ENCODE peak calls at places on chromosome 19, in five cellular contexts. A is IMR-90; B is CD8-positive, alpha-beta T cell; W is HFFc6; H is H9. R is an unnamed sample.

GRCh38 chr19:47378246-47378645 is 29.1 kb downstream of the DHX34 start:
- DNase-seq in W (no peak), H (no peak), B (no peak), A (no peak), R (no peak)

GRCh38 chr19:18109731-18110671 is 12.4 kb downstream of the MAST3 start:
- DNase-seq in B (no peak), A (no peak), H (peak; percentile 53), W (no peak), R (peak; percentile 74)

GRCh38 chr19:13082192-13083007 is 20.3 kb downstream of the LYL1 start:
- DNase-seq in H (peak; percentile 71), A (peak; percentile 62), W (no peak), B (no peak), R (no peak)

GRCh38 chr19:28985201-28985600 is 227.8 kb downstream of the UQCRFS1 start:
- DNase-seq in H (no peak), A (no peak), B (no peak), W (no peak), R (no peak)

GRCh38 chr19:17503240-17503639 is 8.2 kb upstream of the PGLS start:
- DNase-seq in B (no peak), W (no peak), A (no peak), H (no peak), R (no peak)

GRCh38 chr19:33442706-33443105 is 69.2 kb downstream of the CEBPG start:
- DNase-seq in W (no peak), A (no peak), B (no peak), H (no peak), R (no peak)

GRCh38 chr19:38015216-38015615 is 108.2 kb downstream of the SIPA1L3 start:
- DNase-seq in W (no peak), B (no peak), H (no peak), A (no peak), R (no peak)

GRCh38 chr19:15421726-15422260 is 3.0 kb upstream of the AKAP8L start:
- DNase-seq in B (no peak), H (no peak), A (no peak), W (no peak), R (no peak)

GRCh38 chr19:32928806-32929205 is 43.0 kb downstream of the CEP89 start:
- DNase-seq in A (peak; percentile 4), H (no peak), B (no peak), W (no peak), R (no peak)

GRCh38 chr19:19185853-19186728 is 5.9 kb downstream of the BORCS8 start:
- DNase-seq in A (peak; percentile 31), H (peak; percentile 91), B (peak; percentile 64), W (peak; percentile 31), R (peak; percentile 41)

GRCh38 chr19:27773318-27774094 is 1439.4 kb downstream of the UQCRFS1 start:
- DNase-seq in H (peak; percentile 3), W (no peak), A (no peak), B (no peak), R (no peak)

GRCh38 chr19:48746738-48747575 is at the start of gene IZUMO1:
- DNase-seq in H (peak; percentile 94), A (peak; percentile 90), B (peak; percentile 42), W (peak; percentile 79), R (peak; percentile 76)

GRCh38 chr19:38993271-38993670 is 17.7 kb upstream of the FBXO17 start:
- DNase-seq in W (peak; percentile 77), B (no peak), H (no peak), A (peak; percentile 74), R (no peak)

GRCh38 chr19:18300930-18301717 is 19.7 kb upstream of the JUND start:
- DNase-seq in A (peak; percentile 62), B (no peak), W (peak; percentile 81), H (no peak), R (no peak)

GRCh38 chr19:1226522-1227312 is 11.1 kb downstream of the CBARP start:
- DNase-seq in A (no peak), W (no peak), B (peak; percentile 13), H (no peak), R (no peak)

GRCh38 chr19:48654299-48655059 is 8.5 kb upstream of the CA11 start:
- DNase-seq in A (no peak), H (no peak), W (no peak), B (no peak), R (no peak)

GRCh38 chr19:39301562-39301961 is 5.4 kb downstream of the IFNL1 start:
- DNase-seq in A (no peak), B (no peak), W (no peak), H (no peak), R (no peak)

GRCh38 chr19:1907563-1908363 is 2.6 kb downstream of the ADAT3 start:
- DNase-seq in W (no peak), H (no peak), B (no peak), A (no peak), R (no peak)

GRCh38 chr19:29685326-29685725 is 20.1 kb downstream of the PLEKHF1 start:
- DNase-seq in H (no peak), B (no peak), A (no peak), W (no peak), R (no peak)

GRCh38 chr19:43798546-43799409 is 3.5 kb downstream of the LYPD5 start:
- DNase-seq in A (no peak), B (peak; percentile 72), W (no peak), H (peak; percentile 90), R (peak; percentile 27)

GRCh38 chr19:31154021-31154420 is 195.2 kb downstream of the TSHZ3 start:
- DNase-seq in A (peak; percentile 4), B (no peak), H (no peak), W (peak; percentile 37), R (no peak)

GRCh38 chr19:590396-590745 is 690 bp downstream of the HCN2 start:
- DNase-seq in W (no peak), H (no peak), A (peak; percentile 30), B (peak; percentile 58), R (no peak)

GRCh38 chr19:10295305-10295846 is 5.6 kb downstream of the ICAM5 start:
- DNase-seq in A (no peak), H (peak; percentile 60), W (no peak), B (peak; percentile 75), R (peak; percentile 93)

GRCh38 chr19:35204799-35205732 is 23.5 kb downstream of the FAM187B start:
- DNase-seq in W (no peak), B (no peak), H (peak; percentile 57), A (no peak), R (peak; percentile 78)

GRCh38 chr19:18804139-18804601 is 13.1 kb upstream of the COMP start:
- DNase-seq in A (no peak), H (no peak), B (no peak), W (no peak), R (no peak)

GRCh38 chr19:17579523-17580244 is 24.2 kb downstream of the COLGALT1 start:
- DNase-seq in H (peak; percentile 98), W (peak; percentile 23), A (peak; percentile 26), B (no peak), R (peak; percentile 85)

GRCh38 chr19:46515879-46516350 is 20.2 kb upstream of the PNMA8B start:
- DNase-seq in B (no peak), H (peak; percentile 35), W (peak; percentile 27), A (peak; percentile 33), R (peak; percentile 56)

GRCh38 chr19:13846533-13847032 is 30.4 kb upstream of the NANOS3 start:
- DNase-seq in W (peak; percentile 93), B (peak; percentile 98), H (peak; percentile 95), A (peak; percentile 93), R (peak; percentile 95)

GRCh38 chr19:13830761-13831481 is 35.7 kb downstream of the ZSWIM4 start:
- DNase-seq in W (peak; percentile 66), B (no peak), H (no peak), A (no peak), R (no peak)

GRCh38 chr19:17553256-17553655 is 2.2 kb upstream of the COLGALT1 start:
- DNase-seq in A (peak; percentile 95), W (peak; percentile 82), H (peak; percentile 41), B (no peak), R (no peak)

GRCh38 chr19:17751103-17751911 is at the start of gene FCHO1:
- DNase-seq in W (no peak), A (no peak), B (peak; percentile 93), H (no peak), R (peak; percentile 79)

GRCh38 chr19:52880895-52881389 is 16.5 kb downstream of the ZNF320 start:
- DNase-seq in W (no peak), B (no peak), H (no peak), A (no peak), R (no peak)

GRCh38 chr19:38093587-38093986 is 130.4 kb downstream of the DPF1 start:
- DNase-seq in A (no peak), B (no peak), H (no peak), W (no peak), R (no peak)

GRCh38 chr19:29680447-29680846 is 15.2 kb downstream of the PLEKHF1 start:
- DNase-seq in A (no peak), B (peak; percentile 85), W (no peak), H (no peak), R (peak; percentile 69)

GRCh38 chr19:35872180-35872579 is 3.8 kb downstream of the APLP1 start:
- DNase-seq in B (no peak), W (no peak), A (no peak), H (no peak), R (no peak)

GRCh38 chr19:10112895-10113591 is 1.6 kb downstream of the P2RY11 start:
- DNase-seq in W (no peak), A (no peak), H (peak; percentile 87), B (peak; percentile 79), R (peak; percentile 71)

GRCh38 chr19:54418030-54418929 is 3.0 kb downstream of the TTYH1 start:
- DNase-seq in H (no peak), B (no peak), A (peak; percentile 19), W (peak; percentile 24), R (peak; percentile 84)

GRCh38 chr19:7739211-7739752 is 7.4 kb upstream of the CLEC4G start:
- DNase-seq in B (no peak), H (no peak), W (no peak), A (no peak), R (no peak)
- TF ChIP-seq CTCF in B (no peak), H (no peak), W (no peak), A (no peak), R (no peak)

DNA sequence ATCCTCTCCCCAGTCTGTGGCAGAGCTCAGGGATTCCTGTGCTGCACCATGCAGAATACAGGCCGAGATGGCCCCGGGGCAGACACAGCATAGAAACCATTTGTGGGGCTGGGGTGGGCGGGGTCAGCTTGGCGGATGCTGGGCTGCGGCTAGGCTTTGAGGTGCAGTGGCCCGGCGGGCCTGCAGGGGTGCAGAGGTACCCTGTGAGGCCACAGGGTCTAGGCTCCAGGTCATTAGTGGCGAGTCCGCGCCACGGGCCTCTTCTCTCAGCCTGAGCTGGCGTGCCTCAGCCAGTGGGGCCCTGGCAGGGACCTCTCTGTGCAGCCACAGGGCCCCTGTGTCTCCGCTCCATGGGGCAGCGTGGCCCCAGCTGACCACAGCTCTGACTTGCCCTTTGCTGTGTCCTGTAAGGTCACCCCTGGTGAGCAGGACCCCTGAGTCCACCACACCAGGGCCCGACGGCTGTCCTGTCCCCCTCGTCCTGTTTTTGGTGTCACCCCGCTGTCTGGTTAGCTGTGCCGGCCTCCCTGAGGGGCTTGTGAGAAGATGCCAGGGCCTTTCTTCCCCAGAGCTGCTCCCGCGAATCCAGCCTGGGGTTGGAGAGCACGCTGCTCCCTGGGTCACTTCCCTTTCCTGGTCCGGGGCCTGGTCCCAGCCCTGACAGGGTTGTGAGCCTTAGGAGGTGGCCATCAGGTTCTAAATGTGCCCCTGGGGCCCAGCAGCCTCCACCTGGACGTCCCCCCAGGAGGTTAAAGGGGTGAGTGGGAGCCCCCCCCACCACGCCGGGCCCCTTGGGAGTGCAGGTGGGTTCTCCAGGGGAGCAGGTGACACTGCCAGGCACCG is 12.1 kb downstream of the KDM4B start:
- DNase-seq in H (peak; percentile 60), B (no peak), A (no peak), W (no peak), R (no peak)
- TF ChIP-seq CTCF in H (peak; percentile 45), B (no peak), A (no peak), W (peak; percentile 27), R (no peak)

GRCh38 chr19:4123615-4124568 is at the start of gene MAP2K2:
- DNase-seq in W (peak; percentile 82), A (peak; percentile 84), B (peak; percentile 94), H (peak; percentile 92), R (peak; percentile 98)
- TF ChIP-seq CTCF in W (no peak), A (peak; percentile 15), B (no peak), H (no peak), R (no peak)

GRCh38 chr19:40521276-40521675 is 54.5 kb downstream of the SPTBN4 start:
- DNase-seq in A (peak; percentile 29), W (peak; percentile 19), H (no peak), B (no peak), R (no peak)
- TF ChIP-seq CTCF in A (peak; percentile 41), W (peak; percentile 68), H (peak; percentile 24), B (no peak), R (peak; percentile 6)